ENCODE peak calls at places on chromosomes 13 and 19, in eight cellular contexts. K, O, V, B, Q, D, G and X are unnamed samples.
A peak's percentile ranks its signal among the peaks of the same experiment; 100 is the strongest.

GRCh38 chr13:108322206-108322824 is 52.8 kb downstream of the TNFSF13B start:
- DNase-seq in K (no peak), O (no peak), V (no peak), B (no peak), Q (peak; percentile 49), D (no peak), G (no peak), X (peak; percentile 39)

GRCh38 chr19:34990578-34991192 is 9.4 kb upstream of the GRAMD1A start:
- DNase-seq in K (no peak), O (no peak), V (no peak), B (peak; percentile 35), Q (no peak), D (no peak), G (no peak), X (no peak)

GRCh38 chr13:24459234-24459633 is 53.3 kb downstream of the PARP4 start:
- DNase-seq in K (no peak), O (no peak), V (no peak), B (no peak), Q (peak; percentile 78), D (peak; percentile 53), G (no peak), X (peak; percentile 6)

GRCh38 chr19:19356901-19357566 is 36.4 kb downstream of the MAU2 start:
- DNase-seq in K (no peak), O (no peak), V (no peak), B (no peak), Q (no peak), D (no peak), G (no peak), X (no peak)

GRCh38 chr19:5968431-5969373 is 9.2 kb downstream of the RANBP3 start:
- DNase-seq in K (peak; percentile 57), O (no peak), V (no peak), B (no peak), Q (no peak), D (no peak), G (no peak), X (no peak)

GRCh38 chr13:32530841-32531253 is 7.7 kb downstream of the N4BP2L2 start:
- DNase-seq in K (no peak), O (no peak), V (no peak), B (no peak), Q (peak; percentile 71), D (peak; percentile 29), G (no peak), X (no peak)

GRCh38 chr19:15623711-15624318 is 8.8 kb downstream of the CYP4F8 start:
- DNase-seq in K (no peak), O (no peak), V (no peak), B (no peak), Q (no peak), D (no peak), G (no peak), X (no peak)

GRCh38 chr19:21052902-21053301 is 29.1 kb upstream of the ZNF714 start:
- DNase-seq in K (no peak), O (no peak), V (no peak), B (no peak), Q (no peak), D (no peak), G (no peak), X (no peak)

GRCh38 chr13:66266761-66267160 is 963.4 kb downstream of the PCDH9 start:
- DNase-seq in K (no peak), O (no peak), V (no peak), B (no peak), Q (no peak), D (no peak), G (no peak), X (no peak)

GRCh38 chr19:17721821-17722220 is 2.5 kb downstream of the MAP1S start:
- DNase-seq in K (no peak), O (no peak), V (no peak), B (no peak), Q (peak; percentile 33), D (no peak), G (no peak), X (no peak)

GRCh38 chr19:33604651-33605050 is 17.1 kb upstream of the CHST8 start:
- DNase-seq in K (no peak), O (no peak), V (no peak), B (no peak), Q (no peak), D (no peak), G (no peak), X (no peak)

GRCh38 chr19:44960906-44961734 is 5.9 kb downstream of the CLPTM1 start:
- DNase-seq in K (no peak), O (no peak), V (no peak), B (no peak), Q (no peak), D (no peak), G (no peak), X (no peak)

GRCh38 chr19:44958090-44958489 is 2.9 kb downstream of the CLPTM1 start:
- DNase-seq in K (no peak), O (no peak), V (no peak), B (no peak), Q (no peak), D (no peak), G (no peak), X (no peak)

GRCh38 chr19:44959691-44960090 is 4.5 kb downstream of the CLPTM1 start:
- DNase-seq in K (no peak), O (no peak), V (no peak), B (no peak), Q (no peak), D (no peak), G (no peak), X (no peak)

DNA sequence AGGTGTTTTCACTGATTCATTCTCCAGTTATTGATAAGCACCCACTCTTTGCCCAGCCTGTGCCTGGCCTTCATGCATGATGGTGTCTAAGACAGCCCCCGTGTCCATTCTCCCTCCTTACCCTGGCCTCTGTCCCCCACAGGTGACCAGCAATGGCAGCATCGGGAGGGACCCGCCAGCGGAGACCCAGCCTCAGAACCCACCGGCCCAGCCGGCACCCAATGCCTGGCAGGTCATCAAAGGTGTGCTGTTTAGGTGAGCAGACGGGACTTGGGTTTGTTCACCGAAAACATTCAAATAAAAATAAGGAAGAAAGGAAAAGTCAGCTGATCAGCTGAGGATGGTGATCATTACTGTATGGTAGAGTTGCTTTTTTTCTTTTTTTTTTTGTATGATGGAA is 6.6 kb downstream of the CLPTM1 start:
- DNase-seq in K (no peak), O (no peak), V (no peak), B (no peak), Q (no peak), D (no peak), G (no peak), X (no peak)
- H3K4me3 ChIP-seq in K (no peak overlapping the region), O (no peak overlapping the region), V (no peak overlapping the region), B (no peak overlapping the region), Q (no peak overlapping the region), D (no peak overlapping the region), G (no peak overlapping the region), X (no peak overlapping the region)

DNA sequence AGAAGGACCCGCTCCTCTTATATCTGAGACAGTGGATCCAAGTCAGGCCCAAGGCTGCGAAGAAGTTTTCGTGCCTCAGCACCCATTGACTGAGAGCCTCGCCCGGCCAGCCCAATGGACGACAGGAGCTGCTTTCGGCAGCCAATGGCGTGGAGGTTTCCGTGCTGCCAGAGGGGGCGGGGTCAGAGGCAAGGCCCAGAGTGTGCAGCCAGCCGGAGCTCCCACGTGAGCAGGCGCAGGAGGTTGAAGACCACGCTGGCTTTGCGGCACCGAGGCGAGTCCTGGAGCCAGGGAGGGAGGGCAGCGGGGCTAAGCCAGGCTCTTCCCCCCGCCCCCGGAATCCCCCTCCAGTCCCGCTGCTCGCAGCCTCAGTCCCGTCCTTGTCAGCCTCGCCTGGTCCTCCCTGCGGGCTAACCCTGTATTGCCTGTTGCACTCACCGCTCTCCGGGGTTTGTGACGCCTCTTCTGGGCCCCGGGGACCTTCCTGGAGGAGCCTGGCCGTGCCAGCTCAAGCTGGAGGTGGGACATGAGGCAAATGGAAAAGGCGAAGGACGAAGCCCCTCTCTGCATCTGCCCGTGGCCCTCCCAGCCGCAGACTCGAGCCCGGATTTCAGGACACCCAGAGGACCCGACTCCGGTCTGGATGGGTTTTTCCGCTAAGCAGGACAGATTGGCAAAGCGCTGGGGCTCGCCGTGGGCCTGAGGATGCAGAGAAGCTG is 1.5 kb downstream of the IFNL4 start:
- DNase-seq in K (no peak), O (no peak), V (no peak), B (no peak), Q (no peak), D (no peak), G (no peak), X (no peak)
- H3K4me3 ChIP-seq in K (no peak overlapping the region), O (peak overlapping the region; percentile 21), V (peak overlapping the region; percentile 41), B (no peak overlapping the region), Q (no peak overlapping the region), D (no peak overlapping the region), G (peak overlapping the region; percentile 58), X (no peak overlapping the region)

DNA sequence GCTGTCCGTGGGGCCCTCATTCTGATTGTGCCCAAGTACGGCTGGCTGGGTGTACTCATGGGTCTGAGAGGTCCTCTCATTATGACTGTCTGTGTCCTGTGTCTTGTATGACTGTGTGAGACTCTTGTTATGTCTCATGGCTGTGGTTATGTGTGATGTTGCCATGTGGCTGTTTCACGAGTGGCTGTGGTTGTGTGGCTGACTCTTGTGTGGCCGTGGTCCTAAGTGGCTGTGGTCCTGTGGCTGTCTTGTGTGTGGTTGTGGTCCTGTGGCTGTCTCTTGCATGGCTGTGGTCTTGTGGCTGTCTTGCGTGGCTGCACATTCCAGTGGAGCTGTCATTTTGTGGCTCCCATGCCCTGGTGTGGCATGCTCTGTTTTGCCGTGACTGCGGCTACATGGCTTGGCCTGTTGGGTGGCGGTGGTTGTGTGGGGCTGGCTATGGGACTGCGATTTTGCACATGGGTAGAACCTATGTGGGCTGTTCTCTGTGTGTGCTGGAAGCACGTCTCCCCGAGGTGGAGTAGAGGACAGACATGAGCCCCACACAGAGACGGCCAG is 2.5 kb downstream of the LYL1 start:
- DNase-seq in K (no peak), O (no peak), V (no peak), B (peak; percentile 66), Q (peak; percentile 60), D (no peak), G (no peak), X (peak; percentile 79)
- H3K4me3 ChIP-seq in K (no peak overlapping the region), O (no peak overlapping the region), V (no peak overlapping the region), B (no peak overlapping the region), Q (no peak overlapping the region), D (no peak overlapping the region), G (no peak overlapping the region), X (peak overlapping the region; percentile 58)

DNA sequence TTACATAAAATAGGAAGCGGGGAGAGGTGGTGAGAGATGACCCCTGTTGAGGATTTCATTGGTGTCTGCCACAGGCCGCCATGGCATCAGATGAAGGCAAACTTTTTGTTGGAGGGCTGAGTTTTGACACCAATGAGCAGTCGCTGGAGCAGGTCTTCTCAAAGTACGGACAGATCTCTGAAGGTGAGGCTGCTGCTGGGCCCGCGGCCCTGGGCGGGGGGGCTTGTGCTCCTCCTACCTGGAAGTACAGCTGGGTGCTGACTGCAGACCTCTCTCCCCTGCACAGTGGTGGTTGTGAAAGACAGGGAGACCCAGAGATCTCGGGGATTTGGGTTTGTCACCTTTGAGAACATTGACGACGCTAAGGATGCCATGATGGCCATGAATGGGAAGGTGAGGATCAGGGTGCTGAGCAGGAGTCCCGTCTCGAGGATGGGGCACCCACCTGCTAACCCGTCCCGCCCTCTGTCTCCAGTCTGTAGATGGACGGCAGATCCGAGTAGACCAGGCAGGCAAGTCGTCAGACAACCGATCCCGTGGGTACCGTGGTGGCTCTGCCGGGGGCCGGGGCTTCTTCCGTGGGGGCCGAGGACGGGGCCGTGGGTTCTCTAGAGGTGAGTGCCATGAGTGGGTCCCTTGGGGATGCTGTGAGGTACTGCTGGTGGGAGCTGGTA is 1.9 kb downstream of the CIRBP start:
- DNase-seq in K (no peak), O (no peak), V (no peak), B (no peak), Q (no peak), D (no peak), G (no peak), X (no peak)
- H3K4me3 ChIP-seq in K (peak overlapping the region; percentile 34), O (no peak overlapping the region), V (peak overlapping the region; percentile 84), B (peak overlapping the region; percentile 73), Q (peak overlapping the region; percentile 94), D (peak overlapping the region; percentile 67), G (peak overlapping the region; percentile 78), X (peak overlapping the region; percentile 98)